ENCODE peak calls at places on chromosomes 12 and 14, in nine cellular contexts. B is tibial artery; F is naive B cell; A is activated CD4-positive, CD25-positive, alpha-beta regulatory T cell; C is AG08396; R is frontal cortex; K is H9; D is GM13976; Q is anterior cingulate cortex. E is an unnamed sample.
A peak's percentile ranks its signal among the peaks of the same experiment; 100 is the strongest.

GRCh38 chr14:103121846-103122577 is 1.2 kb upstream of the TNFAIP2 start:
- DNase-seq in B (peak; percentile 90), F (no peak), A (no peak), C (no peak), R (no peak), K (peak; percentile 83), D (no peak), Q (peak; percentile 63), E (peak; percentile 75)

GRCh38 chr14:37168721-37169120 is 3.7 kb downstream of the SLC25A21 start:
- DNase-seq in B (no peak), F (no peak), A (no peak), C (no peak), R (no peak), K (no peak), D (no peak), Q (no peak), E (no peak)

GRCh38 chr12:76611533-76611932 is 52.0 kb upstream of the OSBPL8 start:
- DNase-seq in B (no peak), F (no peak), A (no peak), C (peak; percentile 12), R (no peak), K (no peak), D (no peak), Q (no peak), E (peak; percentile 91)

GRCh38 chr12:105377077-105377476 is 46.6 kb downstream of the C12orf75 start:
- DNase-seq in B (no peak), F (no peak), A (no peak), C (no peak), R (no peak), K (no peak), D (no peak), Q (no peak), E (no peak)

GRCh38 chr14:105486974-105487448 is 325 bp downstream of the CRIP1 start:
- DNase-seq in B (peak; percentile 95), F (peak; percentile 58), A (peak; percentile 30), C (no peak), R (no peak), K (no peak), D (no peak), Q (no peak), E (no peak)

GRCh38 chr14:25090716-25091454 is 40.9 kb upstream of the STXBP6 start:
- DNase-seq in B (no peak), F (no peak), A (no peak), C (peak; percentile 45), R (no peak), K (no peak), D (no peak), Q (no peak), E (peak; percentile 31)

GRCh38 chr12:95446511-95446910 is 27.4 kb upstream of the METAP2 start:
- DNase-seq in B (peak; percentile 69), F (no peak), A (no peak), C (peak; percentile 10), R (no peak), K (peak; percentile 88), D (no peak), Q (peak; percentile 4), E (no peak)

GRCh38 chr12:111430418-111431353 is 25.0 kb downstream of the SH2B3 start:
- DNase-seq in B (no peak), F (peak; percentile 78), A (peak; percentile 42), C (no peak), R (no peak), K (no peak), D (peak; percentile 76), Q (no peak), E (no peak)

GRCh38 chr12:62533755-62534107 is 67.1 kb downstream of the MON2 start:
- DNase-seq in B (no peak), F (no peak), A (no peak), C (no peak), R (no peak), K (no peak), D (peak; percentile 18), Q (no peak), E (no peak)

GRCh38 chr12:120183211-120183631 is 11.3 kb downstream of the GCN1 start:
- DNase-seq in B (no peak), F (no peak), A (no peak), C (no peak), R (no peak), K (no peak), D (no peak), Q (no peak), E (no peak)

GRCh38 chr12:128795530-128796361 is 28.0 kb downstream of the SLC15A4 start:
- DNase-seq in B (no peak), F (peak; percentile 64), A (no peak), C (no peak), R (no peak), K (no peak), D (no peak), Q (no peak), E (no peak)

GRCh38 chr12:106019130-106019529 is 119.6 kb downstream of the NUAK1 start:
- DNase-seq in B (no peak), F (no peak), A (no peak), C (no peak), R (no peak), K (no peak), D (no peak), Q (no peak), E (no peak)

GRCh38 chr12:110893956-110894355 is 26.4 kb downstream of the MYL2 start:
- DNase-seq in B (no peak), F (no peak), A (no peak), C (no peak), R (no peak), K (no peak), D (no peak), Q (no peak), E (no peak)

GRCh38 chr14:53044486-53044885 is 93.6 kb upstream of the FERMT2 start:
- DNase-seq in B (no peak), F (no peak), A (no peak), C (peak; percentile 41), R (no peak), K (no peak), D (no peak), Q (no peak), E (peak; percentile 51)

GRCh38 chr14:36666416-36667206 is 5.0 kb downstream of the PAX9 start:
- DNase-seq in B (no peak), F (no peak), A (no peak), C (no peak), R (no peak), K (peak; percentile 82), D (peak; percentile 17), Q (no peak), E (no peak)

GRCh38 chr14:80300351-80300750 is 89.0 kb upstream of the DIO2 start:
- DNase-seq in B (no peak), F (no peak), A (no peak), C (no peak), R (no peak), K (no peak), D (no peak), Q (no peak), E (no peak)

GRCh38 chr12:122306407-122306806 is 40.1 kb upstream of the VPS33A start:
- DNase-seq in B (no peak), F (no peak), A (no peak), C (no peak), R (no peak), K (peak; percentile 75), D (no peak), Q (no peak), E (no peak)

GRCh38 chr14:70845601-70846000 is 36.3 kb upstream of the MAP3K9 start:
- DNase-seq in B (no peak), F (no peak), A (no peak), C (no peak), R (no peak), K (no peak), D (no peak), Q (no peak), E (no peak)

GRCh38 chr14:103697601-103698379 is 17.5 kb downstream of the XRCC3 start:
- DNase-seq in B (no peak), F (no peak), A (no peak), C (no peak), R (no peak), K (no peak), D (no peak), Q (no peak), E (no peak)

GRCh38 chr14:55301722-55302121 is 30.5 kb downstream of the FBXO34 start:
- DNase-seq in B (no peak), F (no peak), A (no peak), C (peak; percentile 59), R (no peak), K (no peak), D (no peak), Q (no peak), E (peak; percentile 47)